ENCODE peak calls at places on chromosomes 1 and 21, in nine cellular contexts. One of them, this sample, is unnamed.

GRCh38 chr1:246726255-246726679 is 2.1 kb downstream of the SCCPDH start:
- DNase-seq in RWPE1: no peak
- DNase-seq in fibroblast of mammary gland: no peak
- DNase-seq in tibial artery: no peak
- DNase-seq in hepatocyte: no peak
- DNase-seq in ovary: no peak
- DNase-seq in HFF-Myc: no peak
- DNase-seq in activated B cell treated with CpG ODN at 0.5 μM for 24 hours: no peak
- DNase-seq in GM23338: no peak
- DNase-seq in this sample: no peak

GRCh38 chr1:111570781-111571181 is 48.8 kb upstream of the RAP1A start:
- DNase-seq in RWPE1: no peak
- DNase-seq in fibroblast of mammary gland: peak
- DNase-seq in tibial artery: no peak
- DNase-seq in hepatocyte: no peak
- DNase-seq in ovary: no peak
- DNase-seq in HFF-Myc: no peak
- DNase-seq in activated B cell treated with CpG ODN at 0.5 μM for 24 hours: peak
- DNase-seq in GM23338: peak
- DNase-seq in this sample: no peak

GRCh38 chr1:234926252-234926573 is 202.4 kb downstream of the TOMM20 start:
- DNase-seq in RWPE1: no peak
- DNase-seq in fibroblast of mammary gland: no peak
- DNase-seq in tibial artery: peak
- DNase-seq in hepatocyte: no peak
- DNase-seq in ovary: no peak
- DNase-seq in HFF-Myc: no peak
- DNase-seq in activated B cell treated with CpG ODN at 0.5 μM for 24 hours: no peak
- DNase-seq in GM23338: no peak
- DNase-seq in this sample: no peak

GRCh38 chr1:10639301-10640078 is 157.0 kb downstream of the CASZ1 start:
- DNase-seq in RWPE1: no peak
- DNase-seq in fibroblast of mammary gland: peak
- DNase-seq in tibial artery: no peak
- DNase-seq in hepatocyte: no peak
- DNase-seq in ovary: no peak
- DNase-seq in HFF-Myc: no peak
- DNase-seq in activated B cell treated with CpG ODN at 0.5 μM for 24 hours: no peak
- DNase-seq in GM23338: peak
- DNase-seq in this sample: no peak

GRCh38 chr1:94737124-94737998 is 82.8 kb upstream of the SLC44A3 start:
- DNase-seq in RWPE1: no peak
- DNase-seq in fibroblast of mammary gland: peak
- DNase-seq in tibial artery: no peak
- DNase-seq in hepatocyte: peak
- DNase-seq in ovary: no peak
- DNase-seq in HFF-Myc: no peak
- DNase-seq in activated B cell treated with CpG ODN at 0.5 μM for 24 hours: no peak
- DNase-seq in GM23338: no peak
- DNase-seq in this sample: no peak

GRCh38 chr1:64516803-64517568 is 47.1 kb downstream of the CACHD1 start:
- DNase-seq in RWPE1: peak
- DNase-seq in fibroblast of mammary gland: peak
- DNase-seq in tibial artery: no peak
- DNase-seq in hepatocyte: no peak
- DNase-seq in ovary: no peak
- DNase-seq in HFF-Myc: no peak
- DNase-seq in activated B cell treated with CpG ODN at 0.5 μM for 24 hours: no peak
- DNase-seq in GM23338: peak
- DNase-seq in this sample: no peak

GRCh38 chr1:161021168-161021958 is 411 bp upstream of the F11R start:
- DNase-seq in RWPE1: peak
- DNase-seq in fibroblast of mammary gland: no peak
- DNase-seq in tibial artery: peak
- DNase-seq in hepatocyte: peak
- DNase-seq in ovary: peak
- DNase-seq in HFF-Myc: no peak
- DNase-seq in activated B cell treated with CpG ODN at 0.5 μM for 24 hours: peak
- DNase-seq in GM23338: peak
- DNase-seq in this sample: peak

GRCh38 chr1:194723067-194723466 is 1536.7 kb upstream of the B3GALT2 start:
- DNase-seq in RWPE1: peak
- DNase-seq in fibroblast of mammary gland: no peak
- DNase-seq in tibial artery: no peak
- DNase-seq in hepatocyte: no peak
- DNase-seq in ovary: no peak
- DNase-seq in HFF-Myc: no peak
- DNase-seq in activated B cell treated with CpG ODN at 0.5 μM for 24 hours: no peak
- DNase-seq in GM23338: no peak
- DNase-seq in this sample: no peak

GRCh38 chr1:228005511-228006033 is 1.2 kb upstream of the WNT3A start:
- DNase-seq in RWPE1: no peak
- DNase-seq in fibroblast of mammary gland: no peak
- DNase-seq in tibial artery: peak
- DNase-seq in hepatocyte: no peak
- DNase-seq in ovary: no peak
- DNase-seq in HFF-Myc: no peak
- DNase-seq in activated B cell treated with CpG ODN at 0.5 μM for 24 hours: no peak
- DNase-seq in GM23338: peak
- DNase-seq in this sample: peak

GRCh38 chr1:221272940-221273339 is 393.7 kb downstream of the HLX start:
- DNase-seq in RWPE1: no peak
- DNase-seq in fibroblast of mammary gland: no peak
- DNase-seq in tibial artery: no peak
- DNase-seq in hepatocyte: no peak
- DNase-seq in ovary: no peak
- DNase-seq in HFF-Myc: no peak
- DNase-seq in activated B cell treated with CpG ODN at 0.5 μM for 24 hours: no peak
- DNase-seq in GM23338: peak
- DNase-seq in this sample: no peak

GRCh38 chr1:34851431-34852105 is 8.0 kb downstream of the SMIM12 start:
- DNase-seq in RWPE1: peak
- DNase-seq in fibroblast of mammary gland: no peak
- DNase-seq in tibial artery: peak
- DNase-seq in hepatocyte: no peak
- DNase-seq in ovary: no peak
- DNase-seq in HFF-Myc: no peak
- DNase-seq in activated B cell treated with CpG ODN at 0.5 μM for 24 hours: no peak
- DNase-seq in GM23338: no peak
- DNase-seq in this sample: no peak

GRCh38 chr1:160681067-160681890 is 30.3 kb downstream of the CD48 start:
- DNase-seq in RWPE1: peak
- DNase-seq in fibroblast of mammary gland: peak
- DNase-seq in tibial artery: peak
- DNase-seq in hepatocyte: peak
- DNase-seq in ovary: peak
- DNase-seq in HFF-Myc: peak
- DNase-seq in activated B cell treated with CpG ODN at 0.5 μM for 24 hours: peak
- DNase-seq in GM23338: peak
- DNase-seq in this sample: peak

GRCh38 chr1:46197551-46198025 is 646 bp downstream of the POMGNT1 start:
- DNase-seq in RWPE1: no peak
- DNase-seq in fibroblast of mammary gland: no peak
- DNase-seq in tibial artery: no peak
- DNase-seq in hepatocyte: no peak
- DNase-seq in ovary: no peak
- DNase-seq in HFF-Myc: no peak
- DNase-seq in activated B cell treated with CpG ODN at 0.5 μM for 24 hours: no peak
- DNase-seq in GM23338: peak
- DNase-seq in this sample: no peak

GRCh38 chr1:3811595-3811911 is 15.3 kb upstream of the LRRC47 start:
- DNase-seq in RWPE1: no peak
- DNase-seq in fibroblast of mammary gland: no peak
- DNase-seq in tibial artery: no peak
- DNase-seq in hepatocyte: no peak
- DNase-seq in ovary: no peak
- DNase-seq in HFF-Myc: no peak
- DNase-seq in activated B cell treated with CpG ODN at 0.5 μM for 24 hours: no peak
- DNase-seq in GM23338: no peak
- DNase-seq in this sample: no peak

GRCh38 chr1:228160201-228160761 is 5.3 kb upstream of the IBA57 start:
- DNase-seq in RWPE1: no peak
- DNase-seq in fibroblast of mammary gland: no peak
- DNase-seq in tibial artery: no peak
- DNase-seq in hepatocyte: no peak
- DNase-seq in ovary: no peak
- DNase-seq in HFF-Myc: no peak
- DNase-seq in activated B cell treated with CpG ODN at 0.5 μM for 24 hours: no peak
- DNase-seq in GM23338: no peak
- DNase-seq in this sample: no peak

GRCh38 chr1:114482585-114482984 is 28.4 kb downstream of the TRIM33 start:
- DNase-seq in RWPE1: no peak
- DNase-seq in fibroblast of mammary gland: no peak
- DNase-seq in tibial artery: no peak
- DNase-seq in hepatocyte: no peak
- DNase-seq in ovary: no peak
- DNase-seq in HFF-Myc: no peak
- DNase-seq in activated B cell treated with CpG ODN at 0.5 μM for 24 hours: no peak
- DNase-seq in GM23338: peak
- DNase-seq in this sample: no peak

GRCh38 chr1:200207711-200208126 is 180.2 kb downstream of the NR5A2 start:
- DNase-seq in RWPE1: no peak
- DNase-seq in fibroblast of mammary gland: peak
- DNase-seq in tibial artery: no peak
- DNase-seq in hepatocyte: no peak
- DNase-seq in ovary: no peak
- DNase-seq in HFF-Myc: no peak
- DNase-seq in activated B cell treated with CpG ODN at 0.5 μM for 24 hours: no peak
- DNase-seq in GM23338: no peak
- DNase-seq in this sample: no peak

GRCh38 chr1:11980676-11980972 is 380 bp downstream of the MFN2 start:
- DNase-seq in RWPE1: no peak
- DNase-seq in fibroblast of mammary gland: no peak
- DNase-seq in tibial artery: no peak
- DNase-seq in hepatocyte: no peak
- DNase-seq in ovary: no peak
- DNase-seq in HFF-Myc: no peak
- DNase-seq in activated B cell treated with CpG ODN at 0.5 μM for 24 hours: no peak
- DNase-seq in GM23338: peak
- DNase-seq in this sample: no peak

GRCh38 chr1:205943245-205943644 is at the start of gene SLC26A9:
- DNase-seq in RWPE1: no peak
- DNase-seq in fibroblast of mammary gland: no peak
- DNase-seq in tibial artery: no peak
- DNase-seq in hepatocyte: no peak
- DNase-seq in ovary: no peak
- DNase-seq in HFF-Myc: no peak
- DNase-seq in activated B cell treated with CpG ODN at 0.5 μM for 24 hours: no peak
- DNase-seq in GM23338: no peak
- DNase-seq in this sample: no peak

GRCh38 chr1:43969746-43970466 is at the start of gene DPH2:
- DNase-seq in RWPE1: peak
- DNase-seq in fibroblast of mammary gland: peak
- DNase-seq in tibial artery: peak
- DNase-seq in hepatocyte: peak
- DNase-seq in ovary: peak
- DNase-seq in HFF-Myc: peak
- DNase-seq in activated B cell treated with CpG ODN at 0.5 μM for 24 hours: peak
- DNase-seq in GM23338: peak
- DNase-seq in this sample: peak
- TF ChIP-seq CTCF in RWPE1: no peak
- TF ChIP-seq CTCF in fibroblast of mammary gland: no peak
- TF ChIP-seq CTCF in tibial artery: no peak
- TF ChIP-seq CTCF in hepatocyte: no peak
- TF ChIP-seq CTCF in ovary: peak
- TF ChIP-seq CTCF in HFF-Myc: peak
- TF ChIP-seq CTCF in activated B cell treated with CpG ODN at 0.5 μM for 24 hours: no peak
- TF ChIP-seq CTCF in GM23338: peak
- TF ChIP-seq CTCF in this sample: peak

DNA sequence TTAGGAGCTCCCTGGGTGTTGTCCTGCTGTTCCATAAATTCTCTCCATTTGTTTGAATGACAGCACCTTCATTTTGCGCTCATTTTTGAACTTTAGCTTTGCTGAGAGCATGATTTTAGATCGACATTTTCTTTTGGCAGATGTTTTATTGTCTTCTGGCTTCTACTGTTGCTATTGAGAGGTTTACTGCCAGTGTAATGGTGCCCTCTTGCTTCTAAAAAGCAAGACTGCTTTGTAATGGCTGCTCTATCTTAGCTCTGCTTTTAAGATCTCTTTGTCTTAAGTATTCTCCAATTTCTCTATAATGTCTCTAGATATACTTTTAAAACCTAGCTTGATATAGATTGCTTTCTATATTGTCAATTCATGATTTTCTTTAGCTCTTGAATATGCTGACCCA is 27.8 kb downstream of the THEM4 start:
- DNase-seq in RWPE1: no peak
- DNase-seq in fibroblast of mammary gland: no peak
- DNase-seq in tibial artery: no peak
- DNase-seq in hepatocyte: no peak
- DNase-seq in ovary: no peak
- DNase-seq in HFF-Myc: no peak
- DNase-seq in activated B cell treated with CpG ODN at 0.5 μM for 24 hours: no peak
- DNase-seq in GM23338: peak
- DNase-seq in this sample: no peak
- TF ChIP-seq CTCF in RWPE1: peak
- TF ChIP-seq CTCF in fibroblast of mammary gland: no peak
- TF ChIP-seq CTCF in tibial artery: no peak
- TF ChIP-seq CTCF in hepatocyte: peak
- TF ChIP-seq CTCF in ovary: no peak
- TF ChIP-seq CTCF in HFF-Myc: no peak
- TF ChIP-seq CTCF in activated B cell treated with CpG ODN at 0.5 μM for 24 hours: no peak
- TF ChIP-seq CTCF in GM23338: peak
- TF ChIP-seq CTCF in this sample: no peak

GRCh38 chr1:203270448-203270847 is 34.9 kb upstream of the BTG2 start:
- DNase-seq in RWPE1: no peak
- DNase-seq in fibroblast of mammary gland: no peak
- DNase-seq in tibial artery: peak
- DNase-seq in hepatocyte: no peak
- DNase-seq in ovary: no peak
- DNase-seq in HFF-Myc: no peak
- DNase-seq in activated B cell treated with CpG ODN at 0.5 μM for 24 hours: no peak
- DNase-seq in GM23338: peak
- DNase-seq in this sample: no peak
- TF ChIP-seq CTCF in RWPE1: no peak
- TF ChIP-seq CTCF in fibroblast of mammary gland: no peak
- TF ChIP-seq CTCF in tibial artery: no peak
- TF ChIP-seq CTCF in hepatocyte: no peak
- TF ChIP-seq CTCF in ovary: no peak
- TF ChIP-seq CTCF in HFF-Myc: no peak
- TF ChIP-seq CTCF in activated B cell treated with CpG ODN at 0.5 μM for 24 hours: no peak
- TF ChIP-seq CTCF in GM23338: no peak
- TF ChIP-seq CTCF in this sample: no peak

DNA sequence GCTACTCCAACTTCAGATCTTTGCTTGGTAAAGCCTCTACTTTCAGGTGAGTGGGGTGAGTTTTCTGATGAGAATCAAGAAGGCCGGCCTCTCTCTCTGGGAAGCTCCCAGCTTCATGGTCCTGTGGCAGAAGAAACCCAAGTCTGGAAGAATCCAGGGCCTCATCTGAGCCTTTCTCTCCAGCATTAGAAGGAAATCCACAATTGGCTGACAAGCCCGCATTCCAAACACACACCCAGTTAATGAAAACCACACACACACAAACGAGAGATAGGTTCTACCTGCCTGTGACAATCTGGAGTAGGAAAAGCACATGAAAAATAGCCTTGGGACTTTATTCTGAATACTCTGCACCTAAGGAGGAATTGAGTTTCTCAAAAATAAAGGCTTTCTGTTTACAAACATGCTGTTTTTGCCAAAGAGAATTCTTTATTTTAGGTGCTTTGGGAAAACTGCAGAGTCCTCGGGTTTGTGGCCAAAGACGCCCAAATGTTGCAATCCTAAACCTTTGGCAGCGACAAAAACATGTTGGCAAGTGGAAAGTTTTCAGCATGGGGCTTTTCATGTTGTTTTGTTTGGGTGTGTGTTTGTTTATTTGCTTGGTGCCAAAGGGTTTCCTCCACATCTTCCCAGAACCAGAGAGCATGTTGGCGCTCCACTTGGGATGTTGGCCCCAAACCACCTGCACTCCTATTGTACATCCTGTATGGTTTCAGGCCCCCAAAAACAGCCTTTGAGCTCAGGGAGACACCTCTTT is 216.2 kb downstream of the SETD4 start:
- DNase-seq in RWPE1: no peak
- DNase-seq in fibroblast of mammary gland: no peak
- DNase-seq in tibial artery: no peak
- DNase-seq in hepatocyte: no peak
- DNase-seq in ovary: no peak
- DNase-seq in HFF-Myc: no peak
- DNase-seq in activated B cell treated with CpG ODN at 0.5 μM for 24 hours: no peak
- DNase-seq in GM23338: no peak
- DNase-seq in this sample: no peak
- TF ChIP-seq CTCF in RWPE1: no peak
- TF ChIP-seq CTCF in fibroblast of mammary gland: no peak
- TF ChIP-seq CTCF in tibial artery: no peak
- TF ChIP-seq CTCF in hepatocyte: no peak
- TF ChIP-seq CTCF in ovary: no peak
- TF ChIP-seq CTCF in HFF-Myc: no peak
- TF ChIP-seq CTCF in activated B cell treated with CpG ODN at 0.5 μM for 24 hours: no peak
- TF ChIP-seq CTCF in GM23338: no peak
- TF ChIP-seq CTCF in this sample: no peak